ENCODE peak calls at places on chromosomes 7 and 10, in six cellular contexts. N, F, P, B, S and X are unnamed samples.

GRCh38 chr7:43577485-43577951 is 5.4 kb upstream of the STK17A start:
- DNase-seq in N (no peak), F (no peak), P (no peak), B (no peak), S (no peak), X (no peak)

GRCh38 chr10:74035324-74035723 is 37.4 kb downstream of the VCL start:
- DNase-seq in N (no peak), F (no peak), P (no peak), B (no peak), S (no peak), X (no peak)

GRCh38 chr10:20888620-20889337 is 8.3 kb downstream of the NEBL start:
- DNase-seq in N (no peak), F (no peak), P (no peak), B (no peak), S (no peak), X (no peak)

GRCh38 chr7:157541295-157541608 is 204.4 kb downstream of the DNAJB6 start:
- DNase-seq in N (no peak), F (no peak), P (no peak), B (peak), S (no peak), X (no peak)

GRCh38 chr10:42976353-42977031 is 100.4 kb upstream of the RET start:
- DNase-seq in N (no peak), F (peak), P (no peak), B (peak), S (peak), X (no peak)

GRCh38 chr7:50409856-50410468 is 40.2 kb downstream of the FIGNL1 start:
- DNase-seq in N (no peak), F (no peak), P (no peak), B (no peak), S (no peak), X (no peak)

GRCh38 chr10:129685271-129685670 is 218.2 kb downstream of the MGMT start:
- DNase-seq in N (no peak), F (no peak), P (no peak), B (no peak), S (no peak), X (no peak)

GRCh38 chr7:132603241-132603789 is 27.0 kb upstream of the PLXNA4 start:
- DNase-seq in N (no peak), F (no peak), P (no peak), B (no peak), S (no peak), X (no peak)

GRCh38 chr10:124389613-124390361 is 28.9 kb downstream of the OAT start:
- DNase-seq in N (no peak), F (no peak), P (no peak), B (peak), S (peak), X (no peak)
- H3K4me3 ChIP-seq in N (peak), F (peak), P (peak), B (peak), S (peak), X (no peak)

DNA sequence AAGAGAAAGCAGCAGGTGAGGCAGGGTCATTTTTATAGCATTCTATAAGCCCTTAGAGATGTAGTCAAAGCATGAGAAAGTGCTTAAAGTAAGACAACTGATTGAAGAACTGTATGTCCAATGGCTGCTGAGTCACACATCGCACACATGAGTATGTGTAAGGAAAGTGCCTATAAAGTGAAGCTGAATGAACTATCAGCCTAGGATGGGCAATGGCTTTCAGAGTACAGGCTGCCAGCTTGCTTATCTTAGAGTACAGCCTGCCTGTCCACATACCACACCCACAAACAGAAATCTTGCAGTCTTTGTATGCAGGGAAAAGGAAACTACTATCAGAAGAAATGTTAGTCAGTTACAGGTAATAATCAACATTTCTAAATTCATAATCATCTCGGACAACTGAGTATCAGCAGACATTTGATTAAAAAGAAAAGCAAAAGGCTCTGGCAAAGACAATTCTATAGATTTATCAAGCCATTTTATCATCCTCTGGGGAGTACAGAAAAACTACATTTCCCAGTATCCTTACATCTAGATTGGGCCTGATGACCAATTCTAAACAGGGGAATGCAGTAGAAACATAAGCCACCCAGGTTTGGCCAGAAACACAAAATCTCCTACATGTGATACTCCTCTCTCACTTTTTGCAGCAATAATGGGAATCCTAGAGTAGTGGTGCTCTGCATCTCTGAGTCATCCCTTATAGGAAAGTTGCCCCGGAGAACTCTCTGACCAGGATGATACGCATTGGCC is 16.2 kb upstream of the EPHB6 start:
- DNase-seq in N (no peak), F (no peak), P (no peak), B (no peak), S (no peak), X (no peak)
- TF ChIP-seq POLR2AphosphoS5 in N (no peak), F (no peak), P (no peak), B (no peak), S (no peak), X (no peak)

DNA sequence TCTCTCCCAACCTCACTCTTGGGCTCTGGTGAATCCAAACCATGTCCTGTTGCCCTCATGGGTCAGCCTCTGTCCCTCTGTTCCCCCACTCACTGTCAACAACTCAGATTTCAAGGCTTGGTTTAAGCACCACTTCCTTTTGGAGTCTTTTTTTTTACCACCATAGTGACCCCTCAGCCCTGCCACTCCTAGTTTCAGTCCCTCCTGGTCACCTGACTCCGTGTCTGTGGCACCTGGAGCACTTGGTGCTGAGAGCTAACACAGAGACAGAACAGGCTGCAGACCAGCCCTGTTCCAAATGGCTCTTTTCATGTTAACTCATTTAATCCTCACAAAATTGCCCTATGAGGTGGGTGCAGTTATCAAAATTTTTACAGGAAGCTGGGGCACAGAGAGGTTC is 53.6 kb upstream of the SMNDC1 start:
- DNase-seq in N (no peak), F (no peak), P (no peak), B (no peak), S (no peak), X (no peak)
- H3K4me3 ChIP-seq in N (no peak), F (no peak), P (no peak), B (no peak), S (no peak), X (no peak)

DNA sequence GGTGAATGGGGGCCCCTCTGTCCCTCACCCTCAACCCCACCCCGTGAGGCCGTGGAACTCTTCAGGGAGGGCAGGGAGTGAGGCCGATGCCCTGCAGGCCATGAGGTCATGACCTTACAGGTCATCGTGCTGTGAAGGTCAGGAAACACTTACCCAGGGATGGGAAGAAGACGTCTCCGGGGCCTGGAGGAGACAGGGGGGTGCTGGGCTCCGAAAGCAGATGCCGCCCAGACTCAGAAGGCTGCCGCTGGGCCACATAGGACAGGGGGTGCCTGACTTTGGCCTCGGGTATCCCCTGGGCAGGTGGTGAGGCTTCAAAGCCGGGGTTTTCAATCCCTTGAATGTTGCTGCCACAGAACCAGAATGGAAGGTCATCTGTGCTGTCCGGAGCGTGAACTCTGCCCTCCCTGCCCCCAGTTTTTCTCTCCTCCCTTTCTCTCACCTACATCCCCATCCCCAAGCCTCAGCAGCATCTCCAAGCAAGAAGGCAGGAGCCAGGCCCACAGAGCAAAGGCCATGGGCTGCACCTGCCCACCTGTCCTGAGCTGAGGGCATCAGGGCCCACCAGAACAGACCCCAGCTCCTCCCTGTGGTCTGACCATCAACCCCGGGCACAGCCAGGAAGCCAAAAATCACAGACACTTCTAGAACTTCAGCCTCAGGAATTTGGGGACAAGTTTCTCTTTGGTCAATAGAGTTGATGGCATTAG is 21.6 kb downstream of the VSIR start:
- DNase-seq in N (no peak), F (no peak), P (no peak), B (no peak), S (no peak), X (no peak)
- TF ChIP-seq POLR2AphosphoS5 in N (no peak), F (no peak), P (no peak), B (no peak), S (no peak), X (no peak)

DNA sequence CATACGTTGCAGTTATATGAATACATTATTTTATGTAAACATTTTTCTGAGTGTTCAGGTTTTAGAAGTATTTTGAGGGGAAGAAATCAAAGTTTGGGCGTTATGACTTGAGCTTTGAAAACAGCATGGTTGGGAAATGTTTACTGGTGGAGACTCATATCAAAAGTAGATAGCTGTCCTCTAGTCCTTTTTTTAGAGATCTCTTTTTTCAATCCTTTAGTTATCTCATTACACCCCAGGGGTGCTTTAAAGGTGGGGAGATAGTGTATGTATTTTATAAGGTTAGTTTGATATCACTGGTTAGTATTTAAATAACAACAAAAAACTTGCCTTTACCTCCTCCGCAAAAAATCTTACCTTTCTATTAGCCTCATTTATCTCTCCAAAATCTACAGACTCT is 2.3 kb downstream of the DMTF1 start:
- DNase-seq in N (no peak), F (no peak), P (no peak), B (no peak), S (no peak), X (no peak)
- H3K4me3 ChIP-seq in N (peak), F (peak), P (peak), B (peak), S (peak), X (no peak)

DNA sequence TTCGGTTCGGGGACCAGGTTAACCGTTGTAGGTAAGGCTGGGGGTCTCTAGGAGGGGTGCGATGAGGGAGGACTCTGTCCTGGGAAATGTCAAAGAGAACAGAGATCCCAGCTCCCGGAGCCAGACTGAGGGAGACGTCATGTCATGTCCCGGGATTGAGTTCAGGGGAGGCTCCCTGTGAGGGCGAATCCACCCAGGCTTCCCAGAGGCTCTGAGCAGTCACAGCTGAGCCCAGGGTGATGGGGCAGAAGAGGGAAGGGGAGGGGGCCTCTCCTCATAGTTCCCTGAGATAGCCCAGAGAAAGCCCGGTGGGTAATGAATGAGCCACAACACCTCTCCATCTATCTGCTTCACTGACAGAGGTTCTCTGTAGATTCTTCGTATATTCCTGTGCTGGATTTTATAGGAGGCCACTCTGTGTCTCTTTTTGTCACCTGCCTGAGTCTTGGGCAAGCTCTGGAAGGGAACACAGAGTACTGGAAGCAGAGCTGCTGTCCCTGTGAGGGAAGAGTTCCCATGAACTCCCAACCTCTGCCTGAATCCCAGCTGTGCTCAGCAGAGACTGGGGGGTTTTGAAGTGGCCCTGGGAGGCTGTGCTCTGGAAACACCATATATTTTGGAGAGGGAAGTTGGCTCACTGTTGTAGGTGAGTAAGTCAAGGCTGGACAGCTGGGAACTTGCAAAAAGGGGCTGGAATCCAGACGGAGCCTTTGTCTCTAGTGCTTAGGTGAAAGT is 16.4 kb downstream of the PRSS2 start:
- DNase-seq in N (no peak), F (no peak), P (no peak), B (no peak), S (no peak), X (no peak)
- TF ChIP-seq POLR2AphosphoS5 in N (no peak), F (no peak), P (no peak), B (no peak), S (no peak), X (no peak)

DNA sequence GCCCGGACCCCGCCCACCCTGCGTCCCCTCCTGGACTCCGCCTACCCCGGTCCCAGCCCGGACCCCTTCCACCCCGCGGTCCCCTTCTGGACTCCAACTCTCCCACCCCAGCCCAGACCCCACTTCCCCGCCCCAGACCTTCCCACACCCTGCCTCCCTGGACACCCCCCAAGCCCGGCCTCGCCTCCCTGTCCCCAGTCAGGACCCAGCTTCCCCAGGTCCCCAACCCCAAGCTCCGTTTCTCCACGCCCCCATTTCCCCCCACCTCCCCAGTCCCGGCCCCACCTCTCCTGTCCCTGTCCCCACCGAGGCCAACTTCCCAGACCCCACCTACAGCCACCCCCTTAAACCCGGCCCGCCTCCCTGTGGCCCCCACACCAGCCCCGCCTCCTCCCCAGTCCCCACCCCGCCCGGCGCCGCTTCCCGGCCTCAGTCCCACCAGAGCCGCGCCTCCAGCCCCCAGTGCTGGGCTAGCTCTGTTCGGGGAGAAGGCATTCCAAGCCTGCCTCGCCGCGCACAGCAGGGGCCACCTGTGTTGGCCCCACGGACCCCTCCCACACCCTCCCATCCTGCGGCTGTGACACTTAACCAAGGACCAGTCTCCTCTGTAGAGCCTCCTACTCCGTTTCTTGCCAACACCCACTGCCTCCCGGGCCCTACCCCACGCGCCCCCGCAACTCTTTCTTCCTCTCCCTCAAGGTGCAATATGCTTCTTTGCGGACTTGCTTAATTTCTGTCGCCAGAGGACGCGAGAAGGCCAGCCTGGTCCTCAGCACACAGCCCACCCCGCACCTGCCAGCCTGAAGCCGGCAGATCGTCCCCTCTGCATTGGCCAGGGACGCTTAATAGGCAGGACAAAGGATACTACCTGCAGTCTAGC is 736 bp upstream of the ITIH5 start:
- DNase-seq in N (no peak), F (no peak), P (no peak), B (peak), S (no peak), X (no peak)
- H3K4me3 ChIP-seq in N (peak), F (peak), P (no peak), B (peak), S (peak), X (no peak)

GRCh38 chr10:78218833-78219490 is 185.3 kb downstream of the RPS24 start:
- DNase-seq in N (no peak), F (no peak), P (no peak), B (no peak), S (no peak), X (no peak)
- TF ChIP-seq POLR2AphosphoS5 in N (no peak), F (no peak), P (no peak), B (no peak), S (no peak), X (no peak)

GRCh38 chr10:100962346-100963080 is 6.8 kb upstream of the SEMA4G start:
- DNase-seq in N (no peak), F (no peak), P (no peak), B (no peak), S (no peak), X (no peak)
- H3K4me3 ChIP-seq in N (no peak), F (no peak), P (no peak), B (no peak), S (no peak), X (no peak)

DNA sequence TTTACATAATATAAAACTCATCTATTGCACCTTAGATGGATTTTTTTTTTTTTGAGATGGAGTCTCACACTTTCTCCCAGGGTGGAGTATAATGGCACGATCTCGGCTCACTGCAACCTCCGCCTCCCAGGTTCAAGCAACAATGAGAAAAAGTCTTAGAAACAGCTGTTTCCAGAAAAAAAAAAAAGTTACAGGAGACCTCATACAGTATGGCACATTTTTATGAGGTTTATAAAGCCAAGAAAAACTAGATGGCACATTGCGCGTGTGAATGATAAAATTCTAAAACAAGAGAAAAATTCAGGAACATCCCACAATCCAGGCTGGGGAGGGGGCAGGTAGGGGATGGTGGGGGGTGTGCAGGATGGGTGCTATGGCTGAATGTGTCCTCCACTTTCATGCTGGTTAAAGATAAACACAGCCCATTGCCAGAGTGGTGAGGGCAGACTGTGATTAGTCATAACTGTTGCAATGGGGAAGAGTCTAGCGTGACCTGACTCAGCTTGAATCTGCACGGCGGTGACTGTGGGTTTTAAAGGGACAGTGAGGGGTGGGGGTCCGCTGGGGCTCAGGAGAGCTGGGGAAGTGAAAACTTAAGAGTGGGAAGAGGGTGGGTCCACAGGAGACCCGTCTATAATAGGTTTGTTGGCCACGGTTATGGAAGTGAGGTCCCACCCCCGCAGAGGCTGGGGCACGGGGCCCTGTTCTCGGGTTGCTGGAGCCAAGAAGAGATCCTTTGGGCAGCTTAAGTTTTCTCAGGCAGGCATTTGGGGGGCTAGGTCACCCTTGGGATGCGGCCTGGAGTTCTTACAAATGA is 11.9 kb upstream of the LRRC27 start:
- DNase-seq in N (no peak), F (no peak), P (peak), B (peak), S (no peak), X (no peak)
- TF ChIP-seq POLR2AphosphoS5 in N (no peak), F (no peak), P (no peak), B (no peak), S (no peak), X (no peak)